ENCODE peak calls at places on chromosomes 3 and 15, in five cellular contexts. Y is GM23338, E is Panc1, H is HepG2, J is SK-N-SH. Z is an unnamed sample.

GRCh38 chr3:180036092-180036677 is 552 bp downstream of the PEX5L start:
- DNase-seq in Y (peak), E (no peak), H (no peak), J (peak), Z (no peak)

GRCh38 chr3:51279448-51279847 is 105.6 kb upstream of the MANF start:
- DNase-seq in Y (no peak), E (no peak), H (no peak), J (no peak), Z (no peak)

GRCh38 chr15:56820333-56820732 is 87.0 kb upstream of the ZNF280D start:
- DNase-seq in Y (no peak), E (no peak), H (no peak), J (no peak), Z (no peak)

GRCh38 chr15:93261845-93262244 is 172.8 kb upstream of the RGMA start:
- DNase-seq in Y (no peak), E (no peak), H (no peak), J (no peak), Z (no peak)

GRCh38 chr3:98977520-98977919 is 76.0 kb upstream of the DCBLD2 start:
- DNase-seq in Y (no peak), E (no peak), H (peak), J (no peak), Z (peak)

GRCh38 chr15:65338366-65338765 is 33.9 kb downstream of the RNU5B-1 start:
- DNase-seq in Y (no peak), E (no peak), H (no peak), J (peak), Z (no peak)

GRCh38 chr3:125121246-125122010 is 65.6 kb upstream of the HEG1 start:
- DNase-seq in Y (no peak), E (no peak), H (no peak), J (no peak), Z (peak)

GRCh38 chr15:72685925-72686794 is at the start of the genes BBS4 and HIGD2B:
- DNase-seq in Y (peak), E (peak), H (peak), J (peak), Z (peak)

GRCh38 chr3:190862209-190863118 is at the start of gene GMNC:
- DNase-seq in Y (peak), E (peak), H (peak), J (peak), Z (no peak)

GRCh38 chr3:85567074-85567676 is 608.4 kb downstream of the CADM2 start:
- DNase-seq in Y (peak), E (no peak), H (peak), J (peak), Z (no peak)

GRCh38 chr3:39216176-39216790 is 23.9 kb upstream of the XIRP1 start:
- DNase-seq in Y (no peak), E (no peak), H (no peak), J (no peak), Z (peak)

GRCh38 chr3:56862352-56863062 is 60.8 kb upstream of the ARHGEF3 start:
- DNase-seq in Y (no peak), E (no peak), H (peak), J (no peak), Z (no peak)

GRCh38 chr3:127082066-127082465 is 99.2 kb downstream of the PLXNA1 start:
- DNase-seq in Y (no peak), E (no peak), H (no peak), J (no peak), Z (no peak)

GRCh38 chr3:160400631-160401150 is 1.2 kb downstream of the SMC4 start:
- DNase-seq in Y (peak), E (no peak), H (no peak), J (peak), Z (no peak)

GRCh38 chr3:195893121-195893449 is 15.3 kb downstream of the TNK2 start:
- DNase-seq in Y (no peak), E (no peak), H (no peak), J (peak), Z (no peak)

GRCh38 chr15:68418611-68419161 is 13.3 kb downstream of the ITGA11 start:
- DNase-seq in Y (no peak), E (no peak), H (no peak), J (no peak), Z (no peak)

GRCh38 chr3:194985031-194985578 is 285.9 kb downstream of the XXYLT1 start:
- DNase-seq in Y (peak), E (no peak), H (peak), J (no peak), Z (no peak)

GRCh38 chr15:91694829-91695205 is 158.7 kb upstream of the SLCO3A1 start:
- DNase-seq in Y (no peak), E (no peak), H (peak), J (peak), Z (no peak)
- TF ChIP-seq POLR2AphosphoS5 in Y (no peak), E (no peak), H (no peak), J (no peak), Z (no peak)

DNA sequence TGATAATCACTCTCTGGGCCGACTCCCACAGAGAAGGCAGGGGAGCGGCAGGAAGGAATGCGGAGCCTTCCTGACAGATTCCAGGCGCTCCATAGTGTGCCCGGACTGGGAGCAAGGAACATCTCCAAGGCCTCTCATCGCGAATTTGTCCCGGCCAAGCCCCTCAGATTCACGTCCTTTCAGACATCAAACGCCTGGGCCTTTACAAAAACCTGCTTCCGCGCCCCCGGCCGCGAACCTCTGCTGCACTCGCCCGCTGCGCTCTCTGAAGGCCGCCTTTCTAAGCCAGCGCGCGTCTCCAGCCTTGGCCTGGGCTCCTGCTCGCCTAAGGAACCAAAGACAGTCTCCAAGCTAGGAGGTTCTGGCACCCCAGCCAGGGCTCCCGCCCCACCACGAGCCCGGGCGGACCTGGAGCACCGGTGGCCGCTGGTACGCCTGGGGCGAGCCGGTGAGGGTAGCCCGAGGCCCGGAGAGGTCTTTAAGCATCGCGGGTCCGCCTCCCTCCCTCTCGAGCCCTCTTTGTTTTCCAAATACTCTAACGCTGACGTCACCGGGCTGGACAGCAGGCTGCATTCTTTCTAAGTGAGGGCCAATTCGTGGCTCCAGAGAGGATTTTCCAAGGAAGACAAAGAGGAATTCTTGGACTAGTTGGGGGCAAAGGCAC is 837 bp downstream of the AMOTL2 start:
- DNase-seq in Y (peak), E (no peak), H (peak), J (peak), Z (no peak)
- TF ChIP-seq REST in Y (no peak), E (no peak), H (peak), J (peak), Z (no peak)

DNA sequence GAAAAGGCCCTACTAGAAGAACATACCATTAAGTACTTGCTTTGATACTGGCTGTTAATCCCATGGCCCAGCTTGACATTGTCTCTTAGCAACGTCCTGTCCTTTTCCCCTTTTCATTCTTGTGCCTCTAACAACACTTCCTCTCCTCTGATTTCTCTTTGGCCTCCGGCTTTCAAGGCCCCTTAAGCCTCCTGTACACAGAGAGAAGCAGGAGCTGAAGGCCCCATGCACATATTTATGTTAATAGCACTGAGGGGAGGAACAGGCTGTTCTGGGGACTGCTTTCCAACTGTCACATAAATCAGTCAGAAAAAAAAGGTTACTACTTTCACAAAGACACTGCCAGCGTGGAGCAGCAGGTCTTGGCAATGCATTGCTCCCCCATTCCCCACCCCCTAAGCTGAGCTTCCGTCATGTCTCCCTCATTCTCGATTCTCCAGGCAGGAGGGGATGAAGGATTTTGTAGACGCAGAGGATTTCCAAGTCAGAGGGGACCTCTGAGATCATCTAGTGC is 257.4 kb upstream of the ADAMTS9 start:
- DNase-seq in Y (peak), E (no peak), H (no peak), J (no peak), Z (no peak)
- TF ChIP-seq POLR2AphosphoS5 in Y (no peak), E (no peak), H (no peak), J (no peak), Z (no peak)

GRCh38 chr3:102225407-102226132 is 209.2 kb upstream of the ZPLD1 start:
- DNase-seq in Y (peak), E (no peak), H (peak), J (peak), Z (peak)

GRCh38 chr3:102226463-102226862 is 208.4 kb upstream of the ZPLD1 start:
- DNase-seq in Y (no peak), E (no peak), H (no peak), J (no peak), Z (no peak)

GRCh38 chr3:102224171-102224570 is 210.6 kb upstream of the ZPLD1 start:
- DNase-seq in Y (no peak), E (no peak), H (peak), J (peak), Z (no peak)

GRCh38 chr3:102223139-102223538 is 211.7 kb upstream of the ZPLD1 start:
- DNase-seq in Y (no peak), E (no peak), H (no peak), J (no peak), Z (no peak)
- TF ChIP-seq REST in Y (no peak), E (no peak), H (no peak), J (no peak), Z (no peak)

DNA sequence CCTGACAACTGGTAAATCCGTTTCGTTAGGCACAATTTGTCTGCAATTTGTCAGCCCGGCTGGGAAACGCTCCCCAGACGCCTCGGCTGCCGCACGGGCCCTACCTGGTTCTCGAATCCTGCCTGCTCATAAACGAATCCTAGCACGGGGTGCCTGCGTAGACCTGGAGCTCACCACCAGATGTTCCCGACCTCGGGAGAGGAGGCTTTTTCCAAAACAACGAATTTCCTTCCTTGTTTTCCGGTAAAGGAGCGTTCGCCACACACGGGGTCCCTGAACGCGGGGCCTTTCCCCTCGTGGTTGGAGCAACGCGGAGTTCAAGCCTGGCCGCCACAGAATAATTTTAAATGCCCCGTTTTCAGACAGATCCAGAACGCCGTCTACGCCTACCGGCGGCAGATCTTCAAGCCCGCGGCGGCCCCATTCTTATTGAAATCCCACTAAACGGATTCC is 1.1 kb downstream of the GATA2 start:
- DNase-seq in Y (no peak), E (no peak), H (no peak), J (no peak), Z (no peak)
- TF ChIP-seq POLR2AphosphoS5 in Y (no peak), E (no peak), H (no peak), J (peak), Z (no peak)